ENCODE peak calls at places on chromosomes 6 and 20, in five cellular contexts. M, B, H, Y and V are unnamed samples.

GRCh38 chr6:32973144-32973854 is 4.9 kb downstream of the BRD2 start:
- DNase-seq in Y (peak), H (peak), B (no peak), M (peak), V (no peak)

GRCh38 chr20:41234546-41234945 is 83.0 kb downstream of the ZHX3 start:
- DNase-seq in B (no peak), H (no peak), Y (no peak), M (no peak), V (no peak)

GRCh38 chr6:50862172-50862571 is 43.5 kb downstream of the TFAP2B start:
- DNase-seq in H (no peak), M (no peak), Y (no peak), B (no peak), V (no peak)

GRCh38 chr6:16576391-16577368 is 184.6 kb downstream of the ATXN1 start:
- DNase-seq in M (peak), B (no peak), H (no peak), Y (no peak), V (no peak)

GRCh38 chr20:2292711-2293110 is 3.1 kb upstream of the TGM3 start:
- DNase-seq in M (no peak), B (no peak), H (no peak), Y (no peak), V (no peak)

GRCh38 chr6:40378071-40378724 is 209.0 kb downstream of the LRFN2 start:
- DNase-seq in H (peak), B (no peak), M (no peak), Y (no peak), V (no peak)

GRCh38 chr6:91476000-91476399 is 889.1 kb upstream of the MAP3K7 start:
- DNase-seq in B (no peak), Y (no peak), H (no peak), M (peak), V (peak)

GRCh38 chr6:24949020-24949569 is 13.3 kb upstream of the RIPOR2 start:
- DNase-seq in H (no peak), B (no peak), M (no peak), Y (no peak), V (no peak)

GRCh38 chr20:37319120-37319717 is 26.7 kb upstream of the SRC start:
- DNase-seq in H (no peak), Y (no peak), M (peak), B (no peak), V (no peak)

GRCh38 chr6:149717588-149718458 is at the start of gene LATS1:
- DNase-seq in B (peak), H (peak), M (peak), Y (peak), V (peak)

GRCh38 chr6:137240168-137240567 is 21.0 kb upstream of the IFNGR1 start:
- DNase-seq in Y (no peak), M (peak), H (no peak), B (no peak), V (no peak)

GRCh38 chr20:46512943-46513844 is at the start of gene ZNF334:
- DNase-seq in H (peak), M (peak), Y (no peak), B (no peak), V (peak)
- H3K27ac ChIP-seq in H (no peak), M (peak), Y (no peak), B (no peak), V (no peak)

DNA sequence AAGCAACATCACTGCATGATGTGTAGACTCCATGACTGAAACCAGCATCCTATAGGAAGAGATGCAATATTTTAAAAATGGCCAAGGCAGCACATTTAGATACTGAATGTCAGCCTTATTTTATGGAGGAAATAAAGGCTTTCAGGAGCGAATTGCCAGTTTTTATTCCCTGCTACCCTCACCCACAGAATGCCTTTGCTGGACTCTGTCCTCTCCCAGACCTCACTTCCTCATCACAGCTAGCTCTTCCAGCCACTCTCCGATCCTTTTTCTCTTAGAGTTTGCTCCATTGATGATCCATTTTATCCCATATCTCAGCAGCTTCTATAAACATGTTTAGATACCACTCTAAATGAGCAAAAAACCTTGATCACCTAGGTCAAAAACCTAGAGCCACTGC is 137.7 kb downstream of the LRRC1 start:
- DNase-seq in H (no peak), B (no peak), M (no peak), Y (no peak), V (no peak)
- H3K27ac ChIP-seq in H (no peak), B (no peak), M (no peak), Y (no peak), V (no peak)

DNA sequence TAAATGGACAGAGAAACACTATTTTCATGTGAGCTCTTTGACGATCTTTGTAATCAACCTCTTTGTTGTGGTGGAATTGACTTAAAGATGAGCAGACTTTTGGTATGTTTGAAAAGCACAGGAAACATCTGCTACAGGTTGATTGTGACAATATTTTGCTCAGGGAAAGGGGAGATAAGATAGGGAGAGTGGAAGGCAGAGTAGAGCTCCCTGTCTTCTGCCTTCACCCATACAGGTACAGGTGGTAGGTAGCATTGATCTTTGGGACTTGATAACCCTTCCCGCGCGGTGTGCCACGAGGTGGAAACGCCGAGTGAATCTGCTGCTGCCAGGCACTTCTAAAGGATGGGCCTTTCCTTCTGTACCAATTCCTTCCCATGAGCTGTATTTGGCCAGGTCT is 183.6 kb downstream of the UTRN start:
- DNase-seq in Y (no peak), B (no peak), H (no peak), M (no peak), V (no peak)
- H3K27ac ChIP-seq in Y (no peak), B (no peak), H (no peak), M (no peak), V (no peak)

DNA sequence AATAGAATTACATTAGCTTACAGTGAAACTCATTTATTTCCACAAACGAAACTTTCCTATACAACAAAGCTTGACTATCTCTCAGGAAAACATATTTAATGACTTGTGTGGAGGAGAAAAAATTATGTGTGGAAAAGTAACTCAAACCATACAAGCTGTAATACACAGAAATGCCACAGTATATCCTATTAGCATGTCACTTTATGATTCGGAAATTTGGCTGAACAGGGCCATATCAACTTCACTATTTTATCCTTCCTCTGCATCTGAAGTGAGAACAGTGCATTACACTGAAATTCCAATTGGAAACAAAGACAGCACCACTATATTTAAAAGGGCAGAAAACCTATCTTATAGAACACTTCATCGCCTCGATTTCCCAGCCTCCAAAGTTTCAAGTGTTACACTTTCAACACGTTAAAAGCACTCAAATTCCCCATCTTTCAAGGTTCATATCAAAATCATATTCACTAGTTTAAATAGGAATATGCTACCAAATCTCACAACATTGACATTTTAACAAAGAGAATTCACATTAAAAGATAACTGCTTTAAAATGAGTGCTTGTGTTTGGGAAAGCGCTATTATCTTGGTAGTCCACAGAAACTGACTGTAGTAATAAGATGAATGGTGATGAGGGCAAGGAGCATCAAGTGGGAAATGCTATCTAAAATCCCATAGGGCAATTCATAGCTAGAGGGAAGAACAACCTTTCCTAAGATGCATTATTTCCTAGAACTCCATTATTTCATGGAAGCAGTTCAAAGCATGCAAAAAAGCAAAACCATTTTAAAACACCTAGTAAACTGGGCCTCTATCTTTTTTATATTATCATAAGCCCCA is 1.8 kb downstream of the REV3L start:
- DNase-seq in Y (no peak), B (no peak), M (peak), H (no peak), V (no peak)
- H3K27ac ChIP-seq in Y (peak), B (peak), M (peak), H (peak), V (peak)